ENCODE peak calls at places on chromosomes 3 and 15, in six cellular contexts. L, I, H, J, P and O are unnamed samples.

GRCh38 chr15:68578960-68579935 is at the start of gene CORO2B:
- DNase-seq in L (no peak), I (peak; percentile 47), H (no peak), J (no peak), P (no peak), O (peak; percentile 83)

GRCh38 chr15:92907880-92908279 is 7.8 kb downstream of the CHD2 start:
- DNase-seq in L (no peak), I (peak; percentile 90), H (no peak), J (no peak), P (no peak), O (no peak)

GRCh38 chr3:148697311-148698189 is at the start of gene AGTR1:
- DNase-seq in L (no peak), I (peak; percentile 24), H (no peak), J (no peak), P (no peak), O (peak; percentile 23)

GRCh38 chr15:46900992-46901391 is 816.3 kb upstream of the SEMA6D start:
- DNase-seq in L (no peak), I (no peak), H (no peak), J (no peak), P (no peak), O (no peak)

GRCh38 chr3:150035400-150035799 is 64.7 kb upstream of the PFN2 start:
- DNase-seq in L (no peak), I (no peak), H (no peak), J (no peak), P (no peak), O (no peak)

GRCh38 chr3:187150186-187150585 is 10.9 kb upstream of the RPL39L start:
- DNase-seq in L (no peak), I (no peak), H (no peak), J (no peak), P (no peak), O (no peak)

GRCh38 chr3:44955917-44956316 is 20.1 kb downstream of the ZDHHC3 start:
- DNase-seq in L (no peak), I (no peak), H (no peak), J (no peak), P (no peak), O (no peak)

GRCh38 chr3:122443090-122443489 is 27.2 kb upstream of the WDR5B start:
- DNase-seq in L (peak; percentile 9), I (no peak), H (no peak), J (no peak), P (no peak), O (peak; percentile 84)

GRCh38 chr15:25847066-25847465 is 16.1 kb downstream of the ATP10A start:
- DNase-seq in L (no peak), I (no peak), H (no peak), J (no peak), P (no peak), O (no peak)

GRCh38 chr15:27527490-27528067 is 556.6 kb downstream of the GABRG3 start:
- DNase-seq in L (peak; percentile 1), I (no peak), H (no peak), J (no peak), P (no peak), O (no peak)

GRCh38 chr15:44545934-44546802 is 9.2 kb downstream of the EIF3J start:
- DNase-seq in L (no peak), I (peak; percentile 52), H (no peak), J (no peak), P (peak; percentile 41), O (no peak)

GRCh38 chr3:99250272-99250671 is 348.8 kb upstream of the DCBLD2 start:
- DNase-seq in L (no peak), I (peak; percentile 58), H (no peak), J (no peak), P (no peak), O (no peak)

GRCh38 chr15:63350178-63350621 is 31.4 kb downstream of the CA12 start:
- DNase-seq in L (no peak), I (no peak), H (no peak), J (no peak), P (no peak), O (no peak)

GRCh38 chr3:111610189-111610588 is 15.0 kb upstream of the ZBED2 start:
- DNase-seq in L (no peak), I (no peak), H (no peak), J (no peak), P (peak; percentile 48), O (no peak)

GRCh38 chr3:63968612-63969350 is 54.5 kb downstream of the PSMD6 start:
- DNase-seq in L (no peak), I (peak; percentile 19), H (no peak), J (no peak), P (no peak), O (no peak)

GRCh38 chr15:47711654-47712053 is 5.7 kb upstream of the SEMA6D start:
- DNase-seq in L (peak; percentile 1), I (no peak), H (no peak), J (no peak), P (no peak), O (no peak)

GRCh38 chr15:31869640-31870335 is 160.5 kb upstream of the CHRNA7 start:
- DNase-seq in L (no peak), I (no peak), H (no peak), J (no peak), P (no peak), O (no peak)

GRCh38 chr3:29171583-29171990 is 109.3 kb upstream of the RBMS3 start:
- DNase-seq in L (no peak), I (peak; percentile 43), H (no peak), J (no peak), P (no peak), O (no peak)

GRCh38 chr3:180926526-180926925 is 14.1 kb downstream of the FXR1 start:
- DNase-seq in L (no peak), I (peak; percentile 23), H (no peak), J (no peak), P (no peak), O (no peak)

GRCh38 chr3:195906865-195907729 is 1.3 kb downstream of the TNK2 start:
- DNase-seq in L (no peak), I (peak; percentile 19), H (no peak), J (no peak), P (peak; percentile 76), O (no peak)

GRCh38 chr15:85706779-85707518 is 87.8 kb downstream of the KLHL25 start:
- DNase-seq in L (no peak), I (peak; percentile 36), H (no peak), J (no peak), P (peak; percentile 90), O (no peak)

GRCh38 chr15:44662478-44663409 is 718 bp downstream of the SPG11 start:
- DNase-seq in L (peak; percentile 61), I (peak; percentile 48), H (peak; percentile 34), J (peak; percentile 60), P (peak; percentile 61), O (no peak)

GRCh38 chr15:58269455-58270414 is 131.6 kb downstream of the AQP9 start:
- DNase-seq in L (peak; percentile 71), I (peak; percentile 71), H (peak; percentile 42), J (peak; percentile 35), P (peak; percentile 17), O (no peak)

GRCh38 chr3:99934984-99935797 is 117.5 kb downstream of the CMSS1 start:
- DNase-seq in L (peak; percentile 92), I (no peak), H (no peak), J (no peak), P (no peak), O (no peak)

GRCh38 chr3:134357261-134357913 is 16.9 kb downstream of the AMOTL2 start:
- DNase-seq in L (no peak), I (no peak), H (no peak), J (no peak), P (no peak), O (no peak)

GRCh38 chr3:141735789-141736465 is 2.2 kb upstream of the RNF7 start:
- DNase-seq in L (peak; percentile 59), I (no peak), H (no peak), J (no peak), P (no peak), O (no peak)

GRCh38 chr3:46845860-46846623 is 17.2 kb downstream of the MYL3 start:
- DNase-seq in L (no peak), I (peak; percentile 57), H (no peak), J (peak; percentile 80), P (no peak), O (peak; percentile 56)

GRCh38 chr15:71792521-71792920 is 17.8 kb upstream of the NR2E3 start:
- DNase-seq in L (no peak), I (peak; percentile 77), H (no peak), J (no peak), P (no peak), O (no peak)

GRCh38 chr3:10867384-10867783 is 51.4 kb downstream of the SLC6A11 start:
- DNase-seq in L (no peak), I (no peak), H (no peak), J (peak; percentile 24), P (no peak), O (peak; percentile 65)

GRCh38 chr15:39338251-39338650 is 242.6 kb upstream of the THBS1 start:
- DNase-seq in L (no peak), I (no peak), H (no peak), J (no peak), P (no peak), O (no peak)

DNA sequence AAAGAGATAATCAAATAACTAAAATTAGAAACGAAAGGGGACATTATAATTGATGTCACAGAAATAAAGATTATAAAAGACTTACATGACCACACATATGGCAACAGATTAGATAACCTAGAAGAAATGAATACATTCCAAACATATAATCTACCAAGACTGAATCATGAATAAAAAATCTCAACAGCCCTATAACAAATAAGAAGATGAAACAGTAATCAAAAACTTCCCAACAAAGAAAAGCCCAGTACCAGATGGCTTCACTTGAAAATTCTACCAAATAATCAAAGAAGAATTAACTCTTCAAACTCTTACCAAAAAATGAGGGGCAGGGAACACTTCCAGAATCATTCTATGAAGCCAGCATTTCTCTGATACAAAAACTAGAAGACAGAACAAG is 11.8 kb downstream of the TOP2B start:
- DNase-seq in L (no peak), I (peak; percentile 50), H (no peak), J (no peak), P (no peak), O (no peak)
- TF ChIP-seq CEBPB in L (no peak), I (no peak), H (no peak), J (no peak), P (no peak), O (no peak)

GRCh38 chr15:83983634-83984458 is 251.7 kb upstream of the GOLGA6L4 start:
- DNase-seq in L (no peak), I (no peak), H (no peak), J (no peak), P (no peak), O (no peak)
- H3K9ac ChIP-seq in L (no peak overlapping the region), I (no peak overlapping the region), H (no peak overlapping the region), J (no peak overlapping the region), P (no peak overlapping the region), O (no peak overlapping the region)

GRCh38 chr3:115397433-115397832 is 225.9 kb upstream of the GAP43 start:
- DNase-seq in L (no peak), I (peak; percentile 76), H (no peak), J (no peak), P (no peak), O (no peak)
- TF ChIP-seq CEBPB in L (no peak), I (no peak), H (no peak), J (no peak), P (no peak), O (no peak)

DNA sequence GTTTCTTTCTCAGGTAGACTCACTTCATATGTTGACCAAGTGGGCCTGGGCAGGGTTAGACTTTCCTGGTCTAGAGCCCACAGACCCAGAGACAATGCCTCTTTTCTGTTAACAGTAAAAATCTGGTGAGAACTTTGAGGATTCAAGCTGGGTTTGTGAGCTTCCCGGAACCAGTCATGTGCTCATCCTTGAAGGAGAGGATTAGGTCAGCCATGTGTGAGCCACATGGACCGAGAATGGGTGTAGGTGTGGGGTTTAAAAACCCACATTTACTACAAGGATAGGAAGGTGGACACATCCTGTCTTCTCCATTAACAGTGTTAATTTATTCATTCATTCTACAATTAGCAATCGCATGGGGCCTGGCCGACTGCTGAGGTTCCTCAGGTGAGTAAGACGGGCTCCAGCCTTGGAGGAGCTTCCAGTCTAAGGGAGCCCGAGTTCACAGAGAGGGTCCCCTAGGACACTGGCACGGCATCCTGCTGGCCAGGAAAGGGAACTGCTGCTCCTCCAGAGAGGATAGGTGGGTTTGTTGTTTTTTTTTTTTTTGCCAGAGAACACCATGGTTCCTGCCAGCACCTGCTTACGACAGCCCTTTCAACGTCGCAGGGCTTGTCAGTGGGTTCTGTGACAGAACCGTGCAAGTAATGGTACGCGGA is 69.0 kb downstream of the SQOR start:
- DNase-seq in L (no peak), I (no peak), H (no peak), J (no peak), P (no peak), O (no peak)
- H3K9ac ChIP-seq in L (no peak overlapping the region), I (no peak overlapping the region), H (no peak overlapping the region), J (no peak overlapping the region), P (no peak overlapping the region), O (peak overlapping the region; percentile 38)